ENCODE peak calls at places on chromosomes 16 and 17, in eight cellular contexts. Q is HL-60, W is GM23338, M is esophagus muscularis mucosa, E is GM12892, A is stomach, O is prostate gland, V is SK-N-SH. G is an unnamed sample.

GRCh38 chr17:75087558-75088453 is at the start of gene SLC16A5:
- DNase-seq in E (peak; percentile 70), V (no peak), A (peak; percentile 85), O (peak; percentile 92), M (peak; percentile 97), Q (peak; percentile 85), W (peak; percentile 98), G (no peak)

GRCh38 chr17:56598471-56598870 is 5.0 kb downstream of the NOG start:
- DNase-seq in V (no peak), Q (no peak), A (no peak), M (no peak), E (no peak), W (peak; percentile 27), O (no peak), G (no peak)

GRCh38 chr17:49090885-49091594 is 41.5 kb upstream of the B4GALNT2 start:
- DNase-seq in A (no peak), V (no peak), E (no peak), W (no peak), M (no peak), O (no peak), Q (no peak), G (no peak)

GRCh38 chr16:67035364-67035763 is 6.4 kb downstream of the CBFB start:
- DNase-seq in W (no peak), V (no peak), M (no peak), A (no peak), E (no peak), O (no peak), Q (no peak), G (no peak)

GRCh38 chr16:65315004-65315398 is 193.1 kb upstream of the CDH11 start:
- DNase-seq in E (no peak), Q (no peak), W (no peak), M (no peak), O (no peak), V (no peak), A (no peak), G (no peak)

GRCh38 chr17:37507108-37507507 is 17.4 kb downstream of the DUSP14 start:
- DNase-seq in A (no peak), W (no peak), Q (no peak), E (no peak), M (no peak), O (no peak), V (peak; percentile 32), G (no peak)

GRCh38 chr17:73371846-73372245 is 60.0 kb upstream of the CDC42EP4 start:
- DNase-seq in M (no peak), E (no peak), A (no peak), O (no peak), W (no peak), Q (peak; percentile 66), V (no peak), G (no peak)

GRCh38 chr16:21301168-21301894 is 23.2 kb upstream of the CRYM start:
- DNase-seq in E (peak; percentile 58), M (no peak), O (peak; percentile 88), Q (peak; percentile 89), W (peak; percentile 81), A (peak; percentile 72), V (peak; percentile 90), G (no peak)

GRCh38 chr16:54284931-54285413 is 1.6 kb downstream of the IRX3 start:
- DNase-seq in Q (peak; percentile 22), M (no peak), W (peak; percentile 38), A (no peak), E (no peak), O (no peak), V (peak; percentile 46), G (no peak)

GRCh38 chr16:81326971-81327370 is 12.2 kb downstream of the GAN start:
- DNase-seq in A (no peak), E (no peak), M (no peak), O (no peak), Q (no peak), V (no peak), W (no peak), G (no peak)

GRCh38 chr16:87844374-87844733 is 25.0 kb downstream of the SLC7A5 start:
- DNase-seq in Q (no peak), O (no peak), W (peak; percentile 76), M (no peak), V (no peak), A (no peak), E (no peak), G (no peak)

GRCh38 chr17:43068570-43069367 is 43.7 kb downstream of the RND2 start:
- DNase-seq in Q (no peak), E (no peak), O (no peak), M (no peak), V (no peak), W (no peak), A (no peak), G (no peak)

GRCh38 chr16:35745821-35746248 is 2286.4 kb downstream of the TP53TG3F start:
- DNase-seq in V (no peak), Q (no peak), M (peak; percentile 82), E (no peak), A (no peak), O (no peak), W (no peak), G (no peak)

GRCh38 chr16:25501530-25502255 is 190.1 kb upstream of the HS3ST4 start:
- DNase-seq in W (peak; percentile 16), M (no peak), Q (no peak), O (no peak), V (no peak), A (no peak), E (no peak), G (no peak)

GRCh38 chr17:9234404-9234945 is 213.2 kb downstream of the NTN1 start:
- DNase-seq in E (no peak), Q (no peak), O (no peak), V (no peak), M (no peak), W (no peak), A (no peak), G (no peak)
- TF ChIP-seq POLR2AphosphoS5 in E (no peak), Q (no peak), O (no peak), V (no peak), M (no peak), W (no peak), A (no peak), G (no peak)

DNA sequence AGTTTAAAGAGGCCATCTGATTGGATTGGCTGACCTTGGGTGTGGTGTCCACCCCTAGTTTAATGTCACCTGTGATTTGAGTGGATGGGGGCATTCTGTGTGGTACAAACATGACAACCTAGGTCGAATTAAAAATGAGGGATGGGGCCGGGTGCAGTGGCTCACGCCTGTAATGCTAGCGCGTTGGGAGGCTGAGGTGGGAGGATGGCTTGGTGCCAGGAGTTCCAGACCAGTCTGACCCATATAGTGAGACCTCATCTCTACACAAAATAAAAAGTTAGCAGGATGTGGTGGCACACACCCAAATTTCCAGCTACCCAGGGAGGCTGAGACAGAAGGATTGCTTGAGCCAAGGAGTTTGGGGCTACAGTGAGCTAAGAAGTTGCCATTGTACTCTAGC is 14.4 kb downstream of the CNTROB start:
- DNase-seq in W (no peak), A (no peak), V (no peak), E (no peak), O (no peak), Q (no peak), M (no peak), G (no peak)
- TF ChIP-seq POLR2AphosphoS5 in W (no peak), A (no peak), V (no peak), E (no peak), O (no peak), Q (no peak), M (no peak), G (no peak)

GRCh38 chr16:84821179-84821578 is 1.4 kb downstream of the CRISPLD2 start:
- DNase-seq in W (no peak), Q (no peak), E (no peak), O (no peak), M (no peak), V (no peak), A (no peak), G (no peak)

GRCh38 chr16:84820305-84820684 is 510 bp downstream of the CRISPLD2 start:
- DNase-seq in M (no peak), W (no peak), Q (no peak), A (no peak), O (no peak), V (no peak), E (no peak), G (no peak)

GRCh38 chr16:84818989-84819643 is 669 bp upstream of the CRISPLD2 start:
- DNase-seq in Q (no peak), O (no peak), V (no peak), W (peak; percentile 61), E (no peak), M (no peak), A (no peak), G (no peak)

GRCh38 chr16:84820771-84821170 is 986 bp downstream of the CRISPLD2 start:
- DNase-seq in E (no peak), V (no peak), W (no peak), M (no peak), Q (no peak), O (no peak), A (no peak), G (no peak)

DNA sequence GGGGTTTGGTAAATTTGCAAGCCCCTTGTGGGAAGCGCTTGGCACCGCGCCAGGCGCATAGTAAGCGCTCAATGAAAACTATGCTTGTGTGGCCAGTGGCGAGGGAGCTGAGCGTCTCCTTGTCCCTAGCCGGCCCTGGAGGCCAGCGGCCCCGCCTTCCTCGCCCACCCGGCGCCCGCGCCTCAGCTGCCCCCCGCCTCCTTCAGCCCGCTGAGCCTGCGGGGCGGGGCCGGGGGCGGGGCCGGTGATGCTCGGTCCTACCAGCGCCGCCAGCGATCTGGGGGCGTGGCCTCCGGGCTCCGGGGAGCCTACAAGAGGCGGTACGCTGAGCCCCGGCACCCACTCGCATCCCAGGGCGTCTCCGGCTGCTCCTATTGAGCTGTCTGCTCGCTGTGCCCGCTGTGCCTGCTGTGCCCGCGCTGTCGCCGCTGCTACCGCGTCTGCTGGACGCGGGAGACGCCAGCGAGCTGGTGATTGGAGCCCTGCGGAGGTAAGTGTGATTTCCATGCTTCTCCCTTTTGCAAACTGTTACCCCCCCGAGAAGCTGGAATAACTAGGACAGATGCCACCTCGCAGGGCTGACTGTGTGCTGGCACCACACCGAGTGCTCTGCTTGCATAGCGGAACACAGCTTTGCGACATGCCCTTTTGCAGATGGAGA is at the start of gene CRISPLD2:
- DNase-seq in A (peak; percentile 94), M (peak; percentile 98), O (peak; percentile 93), V (peak; percentile 99), E (peak; percentile 77), W (peak; percentile 97), Q (peak; percentile 86), G (no peak)
- TF ChIP-seq POLR2AphosphoS5 in A (peak; percentile 99), M (peak; percentile 99), O (peak; percentile 87), V (peak; percentile 97), E (no peak), W (peak; percentile 87), Q (no peak), G (peak; percentile 54)

GRCh38 chr16:2362218-2362617 is 21.7 kb upstream of the ABCA3 start:
- DNase-seq in M (no peak), E (no peak), W (no peak), Q (no peak), O (no peak), V (no peak), A (no peak), G (no peak)

GRCh38 chr16:2359919-2360318 is 19.4 kb upstream of the ABCA3 start:
- DNase-seq in O (no peak), V (no peak), W (no peak), E (no peak), Q (no peak), A (no peak), M (no peak), G (no peak)

GRCh38 chr16:2357331-2357730 is 16.8 kb upstream of the ABCA3 start:
- DNase-seq in A (no peak), W (no peak), O (no peak), V (no peak), Q (no peak), E (no peak), M (no peak), G (no peak)

GRCh38 chr16:2364638-2365210 is 24.2 kb upstream of the ABCA3 start:
- DNase-seq in W (no peak), V (peak; percentile 63), A (no peak), M (no peak), Q (no peak), O (no peak), E (no peak), G (no peak)

GRCh38 chr16:2361129-2361528 is 20.6 kb upstream of the ABCA3 start:
- DNase-seq in M (no peak), Q (no peak), O (no peak), V (no peak), E (no peak), W (no peak), A (no peak), G (no peak)
- TF ChIP-seq POLR2AphosphoS5 in M (no peak), Q (no peak), O (no peak), V (no peak), E (no peak), W (no peak), A (no peak), G (no peak)

G was measured in SK-N-MC.